ENCODE peak calls at places on chromosome 3, in four cellular contexts. N is hepatocyte, Q is GM23248, F is mammary epithelial cell. U is an unnamed sample.

GRCh38 chr3:24688446-24689148 is 193.9 kb upstream of the THRB start:
- DNase-seq in N (peak; percentile 61), Q (peak; percentile 39), F (peak; percentile 16), U (peak; percentile 63)

GRCh38 chr3:153162513-153163348 is 705 bp downstream of the RAP2B start:
- DNase-seq in N (peak; percentile 53), Q (peak; percentile 72), F (peak; percentile 42), U (peak; percentile 26)

GRCh38 chr3:136141891-136142290 is 54.2 kb downstream of the MSL2 start:
- DNase-seq in N (no peak), Q (peak; percentile 58), F (peak; percentile 90), U (peak; percentile 52)

GRCh38 chr3:119585867-119586570 is 6.7 kb downstream of the ADPRH start:
- DNase-seq in N (no peak), Q (peak; percentile 31), F (no peak), U (no peak)

GRCh38 chr3:53842436-53843194 is 3.6 kb downstream of the CHDH start:
- DNase-seq in N (peak; percentile 89), Q (peak; percentile 57), F (peak; percentile 90), U (peak; percentile 31)

GRCh38 chr3:44277925-44278324 is 36.2 kb downstream of the TOPAZ1 start:
- DNase-seq in N (no peak), Q (no peak), F (no peak), U (no peak)

GRCh38 chr3:69710153-69710977 is 28.9 kb upstream of the MITF start:
- DNase-seq in N (no peak), Q (peak; percentile 70), F (no peak), U (peak; percentile 76)

GRCh38 chr3:64190517-64191515 is 34.5 kb downstream of the PRICKLE2 start:
- DNase-seq in N (peak; percentile 58), Q (peak; percentile 97), F (peak; percentile 96), U (peak; percentile 79)

GRCh38 chr3:189403194-189403593 is 228.0 kb upstream of the TP63 start:
- DNase-seq in N (no peak), Q (no peak), F (no peak), U (no peak)

GRCh38 chr3:107344722-107345121 is 32.5 kb upstream of the CCDC54 start:
- DNase-seq in N (no peak), Q (peak; percentile 30), F (no peak), U (peak; percentile 18)

GRCh38 chr3:11954312-11954934 is 49.8 kb upstream of the SYN2 start:
- DNase-seq in N (no peak), Q (no peak), F (peak; percentile 17), U (no peak)

GRCh38 chr3:99499235-99499798 is 139.1 kb upstream of the COL8A1 start:
- DNase-seq in N (peak; percentile 54), Q (peak; percentile 75), F (peak; percentile 28), U (peak; percentile 34)

GRCh38 chr3:69890691-69891090 is 108.8 kb upstream of the SAMMSON start:
- DNase-seq in N (no peak), Q (peak; percentile 6), F (no peak), U (peak; percentile 8)

GRCh38 chr3:155019576-155019975 is 60.5 kb upstream of the MME start:
- DNase-seq in N (peak; percentile 61), Q (peak; percentile 67), F (no peak), U (no peak)

GRCh38 chr3:176951144-176951543 is 246.1 kb downstream of the TBL1XR1 start:
- DNase-seq in N (no peak), Q (peak; percentile 26), F (no peak), U (peak; percentile 26)

GRCh38 chr3:68631810-68632545 is 300.4 kb downstream of the TAFA4 start:
- DNase-seq in N (no peak), Q (no peak), F (no peak), U (no peak)

GRCh38 chr3:127425505-127426443 is 137.9 kb upstream of the PRR20G start:
- DNase-seq in N (no peak), Q (no peak), F (no peak), U (no peak)

GRCh38 chr3:44890258-44890657 is 15.8 kb downstream of the TGM4 start:
- DNase-seq in N (no peak), Q (peak; percentile 10), F (no peak), U (no peak)

GRCh38 chr3:111861396-111861795 is 2.3 kb downstream of the PHLDB2 start:
- DNase-seq in N (no peak), Q (peak; percentile 43), F (peak; percentile 41), U (no peak)

GRCh38 chr3:151766454-151766853 is 32.7 kb downstream of the AADACL2 start:
- DNase-seq in N (no peak), Q (peak; percentile 44), F (peak; percentile 17), U (peak; percentile 40)

GRCh38 chr3:150319900-150320299 is 88.2 kb upstream of the TSC22D2 start:
- DNase-seq in N (peak; percentile 81), Q (peak; percentile 95), F (peak; percentile 98), U (peak; percentile 98)

GRCh38 chr3:55797084-55797483 is 310.0 kb upstream of the WNT5A start:
- DNase-seq in N (no peak), Q (no peak), F (no peak), U (no peak)

GRCh38 chr3:185992801-185993467 is 55.1 kb upstream of the TRA2B start:
- DNase-seq in N (no peak), Q (peak; percentile 81), F (no peak), U (peak; percentile 26)

GRCh38 chr3:24311881-24312280 is 182.8 kb downstream of the THRB start:
- DNase-seq in N (no peak), Q (no peak), F (no peak), U (no peak)

GRCh38 chr3:124246949-124247348 is 255.0 kb upstream of the ROPN1 start:
- DNase-seq in N (peak; percentile 27), Q (peak; percentile 32), F (no peak), U (peak; percentile 17)

GRCh38 chr3:129633751-129634481 is 27.4 kb upstream of the PLXND1 start:
- DNase-seq in N (no peak), Q (no peak), F (no peak), U (no peak)

GRCh38 chr3:137760341-137761098 is 3.6 kb upstream of the SOX14 start:
- DNase-seq in N (no peak), Q (no peak), F (no peak), U (no peak)
- H3K27me3 ChIP-seq in N (peaks cover 78% of the 10 kb centered on the region), Q (peaks cover 49% of the 10 kb centered on the region), F (peaks cover 56% of the 10 kb centered on the region), U (peaks cover 50% of the 10 kb centered on the region)

DNA sequence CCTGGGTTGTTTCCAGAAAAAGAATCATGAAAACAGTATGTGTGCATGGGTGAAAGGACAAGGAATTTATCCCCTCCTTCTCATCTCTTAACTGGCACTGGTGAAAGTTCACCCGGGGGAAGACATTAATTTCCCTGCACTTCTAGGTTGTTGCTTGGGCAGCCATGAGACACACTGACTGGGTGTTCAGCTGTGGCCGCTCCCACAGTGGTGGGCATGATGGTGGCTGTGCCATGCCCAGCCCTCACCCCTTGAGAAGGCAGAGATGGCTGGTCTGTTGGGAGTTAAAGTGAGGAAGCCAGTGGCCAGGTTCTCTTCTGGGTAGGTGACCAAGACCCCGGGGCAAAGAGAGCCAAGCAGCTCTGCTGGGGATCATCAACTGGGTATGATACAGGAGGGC is 16.6 kb upstream of the KY start:
- DNase-seq in N (no peak), Q (no peak), F (no peak), U (no peak)
- H3K4me2 ChIP-seq in N (no peak overlapping the region), Q (no peak overlapping the region), F (no peak overlapping the region), U (no peak overlapping the region)

DNA sequence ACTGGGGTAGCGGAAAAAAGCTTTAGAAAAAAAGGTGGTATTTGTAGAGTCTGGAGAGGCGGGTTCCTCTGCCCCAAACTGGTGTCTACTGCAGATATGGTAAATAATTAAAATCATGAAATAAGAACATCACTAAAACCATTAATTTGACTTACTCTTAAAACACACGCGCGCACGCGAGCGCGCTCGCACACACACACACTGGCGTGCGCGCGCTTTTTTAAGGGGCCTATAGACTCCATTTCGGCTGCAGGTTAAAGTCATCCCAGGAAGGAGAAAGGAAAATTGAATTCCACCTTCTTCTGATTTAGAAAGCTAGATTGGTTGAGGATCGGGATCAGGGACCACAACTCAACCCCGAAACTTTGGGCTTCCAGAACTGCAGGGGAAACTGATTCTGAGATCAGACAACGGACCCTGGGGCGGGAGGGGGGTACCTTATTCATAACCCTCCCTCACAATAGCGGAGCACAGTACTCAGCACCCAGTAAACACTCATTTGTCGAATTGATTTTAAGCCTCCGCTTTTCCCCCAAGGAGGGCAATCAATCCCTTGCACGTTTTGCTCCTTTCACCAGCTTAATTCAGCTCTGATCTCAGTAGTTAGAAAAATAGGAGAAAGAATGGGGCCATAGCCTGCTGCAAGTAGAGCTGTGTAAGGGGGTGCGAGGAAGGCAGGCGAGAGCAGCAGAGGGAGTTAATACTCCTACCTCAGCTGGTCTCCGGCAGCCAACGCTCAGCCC is 510 bp upstream of the LRRC3B start:
- DNase-seq in N (peak; percentile 7), Q (no peak), F (no peak), U (no peak)
- H3K27me3 ChIP-seq in N (peaks cover 54% of the 10 kb centered on the region), Q (no peaks in the 10 kb centered on the region), F (peaks cover 24% of the 10 kb centered on the region), U (peaks cover 26% of the 10 kb centered on the region)

GRCh38 chr3:33645060-33645841 is 72.8 kb downstream of the CLASP2 start:
- DNase-seq in N (peak; percentile 13), Q (peak; percentile 68), F (peak; percentile 55), U (peak; percentile 49)
- H3K4me2 ChIP-seq in N (peak overlapping the region; percentile 24), Q (peak overlapping the region; percentile 81), F (peak overlapping the region; percentile 81), U (peak overlapping the region; percentile 85)

GRCh38 chr3:114241259-114241658 is 3.9 kb upstream of the ZNF80 start:
- DNase-seq in N (no peak), Q (no peak), F (peak; percentile 16), U (no peak)
- H3K27me3 ChIP-seq in N (no peaks in the 10 kb centered on the region), Q (peaks cover 5% of the 10 kb centered on the region), F (no peaks in the 10 kb centered on the region), U (no peaks in the 10 kb centered on the region)

GRCh38 chr3:184678317-184679055 is 33.4 kb downstream of the MAGEF1 start:
- DNase-seq in N (no peak), Q (no peak), F (no peak), U (no peak)

GRCh38 chr3:184677344-184678316 is 34.2 kb downstream of the MAGEF1 start:
- DNase-seq in N (no peak), Q (no peak), F (no peak), U (no peak)

GRCh38 chr3:184674626-184675025 is 37.2 kb downstream of the MAGEF1 start:
- DNase-seq in N (no peak), Q (no peak), F (no peak), U (no peak)

GRCh38 chr3:184679056-184679502 is 32.8 kb downstream of the MAGEF1 start:
- DNase-seq in N (peak; percentile 74), Q (no peak), F (no peak), U (no peak)

GRCh38 chr3:184676927-184677326 is 34.9 kb downstream of the MAGEF1 start:
- DNase-seq in N (no peak), Q (no peak), F (no peak), U (no peak)
- H3K4me2 ChIP-seq in N (no peak overlapping the region), Q (no peak overlapping the region), F (no peak overlapping the region), U (no peak overlapping the region)